ENCODE peak calls at places on chromosomes 12 and 14, in eight cellular contexts. P is esophagus squamous epithelium; Z is CD4-positive, alpha-beta T cell; K is glutamatergic neuron; X is BJ; Y is IMR-90; M is kidney epithelial cell; A is NB4. C is an unnamed sample.

GRCh38 chr12:63075376-63076000 is 75.5 kb downstream of the AVPR1A start:
- DNase-seq in X (no peak), A (no peak), P (no peak), M (no peak), Z (no peak), Y (no peak), K (no peak), C (no peak)

GRCh38 chr12:132218915-132219314 is 74.7 kb downstream of the NOC4L start:
- DNase-seq in X (no peak), P (no peak), Y (no peak), M (no peak), Z (peak; percentile 42), A (peak; percentile 72), K (no peak), C (peak; percentile 29)

GRCh38 chr12:24770851-24771250 is 178.1 kb downstream of the BCAT1 start:
- DNase-seq in X (no peak), K (no peak), A (no peak), Z (no peak), Y (peak; percentile 65), P (no peak), M (no peak), C (no peak)

GRCh38 chr12:128797119-128798118 is 26.3 kb downstream of the SLC15A4 start:
- DNase-seq in P (no peak), X (no peak), K (no peak), Z (no peak), M (peak; percentile 82), A (no peak), Y (peak; percentile 63), C (no peak)

GRCh38 chr14:54664961-54665360 is 98.0 kb downstream of the SAMD4A start:
- DNase-seq in Z (no peak), X (peak; percentile 71), K (no peak), Y (no peak), A (no peak), M (no peak), P (no peak), C (no peak)

GRCh38 chr12:8156416-8156815 is 399 bp upstream of the ZNF705A start:
- DNase-seq in A (no peak), K (no peak), Z (no peak), Y (no peak), P (no peak), M (no peak), X (no peak), C (no peak)

GRCh38 chr14:68548194-68549056 is 244.4 kb downstream of the ZFP36L1 start:
- DNase-seq in Z (no peak), A (no peak), K (no peak), X (peak; percentile 93), Y (peak; percentile 98), M (peak; percentile 93), P (no peak), C (peak; percentile 44)

GRCh38 chr14:32492482-32492881 is 163.4 kb downstream of the AKAP6 start:
- DNase-seq in Z (no peak), X (no peak), P (no peak), M (no peak), A (no peak), K (no peak), Y (no peak), C (no peak)

GRCh38 chr12:64061868-64062375 is 160.2 kb downstream of the KICS2 start:
- DNase-seq in P (no peak), K (no peak), M (no peak), Z (no peak), X (no peak), A (no peak), Y (peak; percentile 16), C (no peak)

GRCh38 chr12:105461276-105461975 is 130.9 kb downstream of the C12orf75 start:
- DNase-seq in K (no peak), X (no peak), P (no peak), Y (no peak), A (no peak), M (no peak), Z (no peak), C (no peak)

GRCh38 chr14:68986926-68987652 is 8.0 kb upstream of the ACTN1 start:
- DNase-seq in K (no peak), X (no peak), P (no peak), M (no peak), A (no peak), Z (no peak), Y (peak; percentile 6), C (no peak)

GRCh38 chr12:26177303-26177702 is 18.1 kb upstream of the SSPN start:
- DNase-seq in Z (no peak), M (no peak), P (no peak), A (no peak), K (no peak), Y (no peak), X (no peak), C (no peak)

GRCh38 chr14:50045039-50045711 is 71.2 kb downstream of the VCPKMT start:
- DNase-seq in A (peak; percentile 91), K (no peak), P (peak; percentile 32), X (peak; percentile 65), Z (peak; percentile 51), Y (peak; percentile 88), M (no peak), C (no peak)

GRCh38 chr14:37048666-37049071 is 123.7 kb downstream of the SLC25A21 start:
- DNase-seq in X (no peak), Z (no peak), M (no peak), A (no peak), Y (peak; percentile 20), K (no peak), P (no peak), C (no peak)

GRCh38 chr14:59566725-59567124 is 9.9 kb downstream of the CCDC175 start:
- DNase-seq in M (no peak), Y (no peak), A (no peak), Z (no peak), P (no peak), X (no peak), K (no peak), C (no peak)

GRCh38 chr12:85804663-85805062 is 31.5 kb downstream of the RASSF9 start:
- DNase-seq in P (no peak), X (no peak), Z (no peak), M (no peak), A (no peak), Y (no peak), K (no peak), C (no peak)

GRCh38 chr12:6970096-6970527 is 352 bp downstream of the PHB2 start:
- DNase-seq in M (no peak), A (no peak), X (no peak), P (no peak), Y (no peak), K (no peak), Z (no peak), C (no peak)

DNA sequence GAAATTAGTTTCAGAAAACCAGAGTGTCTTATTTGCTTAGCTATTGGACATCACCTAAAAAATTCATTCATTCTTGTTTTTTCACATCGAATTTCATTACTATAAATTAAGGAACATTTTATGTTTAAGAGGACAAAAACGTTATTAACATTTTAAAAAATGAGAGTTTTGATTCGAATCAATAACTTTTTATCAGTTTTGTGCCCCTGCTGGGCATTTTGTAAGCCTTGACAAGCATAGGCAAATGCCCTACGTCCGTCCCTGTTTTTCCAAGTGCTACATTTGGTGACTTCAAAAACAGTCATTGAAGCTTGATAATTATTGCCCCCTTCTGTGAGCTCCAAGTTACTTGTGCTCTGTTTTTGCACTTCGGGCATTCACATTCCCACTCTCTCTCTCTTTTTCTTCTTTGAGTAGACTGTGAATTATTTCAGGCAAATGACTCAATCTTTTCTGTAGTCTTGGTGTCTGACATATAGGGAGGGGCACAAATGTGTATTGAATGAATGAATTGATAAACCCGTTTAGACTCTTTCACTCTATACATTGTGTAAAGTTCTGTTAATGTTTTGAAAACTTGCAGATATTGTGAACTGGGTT is 1.2 kb downstream of the APAF1 start:
- DNase-seq in M (no peak), A (peak; percentile 69), K (no peak), X (no peak), P (no peak), Z (no peak), Y (peak; percentile 32), C (no peak)
- TF ChIP-seq CTCF in M (no peak), A (peak; percentile 22), K (no peak), X (no peak), P (no peak), Z (no peak), Y (no peak), C (peak; percentile 44)

GRCh38 chr12:18549598-18549997 is 188.2 kb downstream of the PLCZ1 start:
- DNase-seq in Z (no peak), K (no peak), A (no peak), M (no peak), X (no peak), P (no peak), Y (no peak), C (no peak)
- TF ChIP-seq CTCF in Z (no peak), K (peak; percentile 66), A (no peak), M (peak; percentile 7), X (no peak), P (no peak), Y (no peak), C (peak; percentile 44)

GRCh38 chr12:108689314-108690190 is 41.8 kb downstream of the CORO1C start:
- DNase-seq in X (no peak), Z (no peak), P (no peak), M (no peak), K (no peak), A (peak; percentile 83), Y (peak; percentile 55), C (peak; percentile 37)
- TF ChIP-seq CTCF in X (no peak), Z (peak; percentile 13), P (no peak), M (no peak), K (no peak), A (peak; percentile 31), Y (peak; percentile 16), C (no peak)

GRCh38 chr14:23725528-23725927 is 89.4 kb downstream of the DHRS2 start:
- DNase-seq in M (no peak), K (no peak), Z (no peak), X (no peak), A (no peak), Y (no peak), P (no peak), C (no peak)

GRCh38 chr14:23728791-23729190 is 92.6 kb downstream of the DHRS2 start:
- DNase-seq in Z (no peak), Y (no peak), M (no peak), A (no peak), P (no peak), X (no peak), K (no peak), C (no peak)

GRCh38 chr14:23725980-23726746 is 90.0 kb downstream of the DHRS2 start:
- DNase-seq in Y (no peak), Z (no peak), A (no peak), P (no peak), X (no peak), K (no peak), M (no peak), C (no peak)

GRCh38 chr14:23729720-23730387 is 93.7 kb downstream of the DHRS2 start:
- DNase-seq in X (no peak), Y (no peak), K (no peak), P (no peak), M (no peak), Z (no peak), A (peak; percentile 4), C (no peak)

GRCh38 chr14:23727566-23728335 is 91.6 kb downstream of the DHRS2 start:
- DNase-seq in K (no peak), X (no peak), Y (peak; percentile 26), A (peak; percentile 60), P (no peak), M (peak; percentile 18), Z (no peak), C (no peak)
- TF ChIP-seq CTCF in K (peak; percentile 50), X (peak; percentile 40), Y (peak; percentile 41), A (peak; percentile 25), P (peak; percentile 22), M (peak; percentile 36), Z (no peak), C (peak; percentile 58)

GRCh38 chr12:3679831-3680230 is 73.1 kb downstream of the CRACR2A start:
- DNase-seq in X (no peak), A (no peak), P (no peak), M (no peak), Y (no peak), Z (no peak), K (no peak), C (no peak)
- TF ChIP-seq CTCF in X (no peak), A (no peak), P (no peak), M (no peak), Y (no peak), Z (no peak), K (no peak), C (no peak)

C was measured in neural crest cell.